ENCODE peak calls at places on chromosomes 7 and 10, in eight cellular contexts. X is psoas muscle; D is H1; N is CD8-positive, alpha-beta T cell; F is PC-9; U is SK-N-SH; Y is ovary; B is fibroblast of lung. R is an unnamed sample.

GRCh38 chr10:69043931-69044531 is 43.9 kb upstream of the SRGN start:
- DNase-seq in B (no peak), F (no peak), Y (no peak), D (no peak), X (no peak), N (no peak), U (no peak), R (no peak)

GRCh38 chr10:95462740-95463667 is 98.2 kb downstream of the SORBS1 start:
- DNase-seq in B (no peak), F (no peak), U (no peak), Y (no peak), D (no peak), X (no peak), N (no peak), R (no peak)

GRCh38 chr10:127888526-127889312 is 4.0 kb downstream of the CLRN3 start:
- DNase-seq in N (no peak), U (no peak), D (peak; percentile 29), Y (no peak), B (no peak), F (no peak), X (no peak), R (no peak)

GRCh38 chr10:132687893-132688579 is 97.9 kb downstream of the NKX6-2 start:
- DNase-seq in D (no peak), Y (peak; percentile 9), N (no peak), F (no peak), U (no peak), X (peak; percentile 27), B (no peak), R (no peak)

GRCh38 chr7:117004899-117005298 is 51.6 kb downstream of the ST7 start:
- DNase-seq in N (no peak), B (no peak), D (no peak), X (no peak), U (no peak), Y (no peak), F (no peak), R (peak; percentile 47)

GRCh38 chr10:116437076-116437692 is 9.5 kb downstream of the PNLIPRP3 start:
- DNase-seq in Y (no peak), X (no peak), N (no peak), U (no peak), D (no peak), F (no peak), B (no peak), R (no peak)

GRCh38 chr10:60224129-60224705 is 165.5 kb downstream of the ANK3 start:
- DNase-seq in N (no peak), X (no peak), Y (no peak), F (no peak), U (peak; percentile 56), B (no peak), D (no peak), R (no peak)

GRCh38 chr7:86949052-86949778 is 110.2 kb downstream of the ELAPOR2 start:
- DNase-seq in F (no peak), U (no peak), Y (no peak), X (no peak), N (no peak), B (no peak), D (no peak), R (no peak)

GRCh38 chr7:155318245-155318644 is 20.6 kb downstream of the INSIG1 start:
- DNase-seq in D (no peak), U (no peak), N (no peak), Y (no peak), F (no peak), X (no peak), B (no peak), R (no peak)

GRCh38 chr7:81623251-81623855 is 146.5 kb downstream of the HGF start:
- DNase-seq in X (no peak), B (no peak), F (no peak), D (no peak), N (no peak), U (no peak), Y (no peak), R (no peak)

GRCh38 chr7:5687936-5688673 is 93.4 kb downstream of the RNF216 start:
- DNase-seq in N (no peak), X (no peak), F (no peak), B (no peak), U (no peak), D (no peak), Y (peak; percentile 7), R (no peak)

GRCh38 chr7:115087437-115087836 is 165.5 kb downstream of the MDFIC start:
- DNase-seq in N (no peak), X (no peak), F (peak; percentile 51), D (no peak), B (peak; percentile 92), U (no peak), Y (no peak), R (peak; percentile 89)

GRCh38 chr7:94436018-94436604 is 41.4 kb downstream of the COL1A2 start:
- DNase-seq in Y (peak; percentile 76), F (peak; percentile 48), N (peak; percentile 51), B (peak; percentile 82), X (no peak), D (peak; percentile 66), U (peak; percentile 57), R (peak; percentile 95)

GRCh38 chr7:19305698-19306097 is 160.5 kb upstream of the FERD3L start:
- DNase-seq in D (no peak), Y (no peak), F (no peak), X (no peak), N (no peak), B (no peak), U (no peak), R (no peak)

GRCh38 chr10:50605280-50606270 is 18.2 kb downstream of the SGMS1 start:
- DNase-seq in X (no peak), F (peak; percentile 60), Y (peak; percentile 61), B (peak; percentile 95), U (no peak), D (no peak), N (no peak), R (peak; percentile 90)

GRCh38 chr10:96857613-96858012 is 25.5 kb downstream of the LCOR start:
- DNase-seq in X (no peak), U (no peak), N (no peak), F (no peak), Y (no peak), B (no peak), D (no peak), R (peak; percentile 33)

GRCh38 chr7:141268614-141269013 is 194.8 kb downstream of the TMEM178B start:
- DNase-seq in N (no peak), D (no peak), X (no peak), F (no peak), U (no peak), Y (no peak), B (no peak), R (no peak)

GRCh38 chr7:56479748-56480147 is 363.5 kb upstream of the NUPR2 start:
- DNase-seq in D (no peak), N (no peak), Y (no peak), X (no peak), B (no peak), U (no peak), F (no peak), R (no peak)
- H3K9me3 ChIP-seq in D (peaks cover 62% of the 10 kb centered on the region), N (peaks cover 4% of the 10 kb centered on the region), Y (peaks cover 16% of the 10 kb centered on the region), X (peaks cover 16% of the 10 kb centered on the region), B (no peaks in the 10 kb centered on the region), U (peaks cover 3% of the 10 kb centered on the region), F (peaks cover 5% of the 10 kb centered on the region), R (peaks cover 86% of the 10 kb centered on the region)

DNA sequence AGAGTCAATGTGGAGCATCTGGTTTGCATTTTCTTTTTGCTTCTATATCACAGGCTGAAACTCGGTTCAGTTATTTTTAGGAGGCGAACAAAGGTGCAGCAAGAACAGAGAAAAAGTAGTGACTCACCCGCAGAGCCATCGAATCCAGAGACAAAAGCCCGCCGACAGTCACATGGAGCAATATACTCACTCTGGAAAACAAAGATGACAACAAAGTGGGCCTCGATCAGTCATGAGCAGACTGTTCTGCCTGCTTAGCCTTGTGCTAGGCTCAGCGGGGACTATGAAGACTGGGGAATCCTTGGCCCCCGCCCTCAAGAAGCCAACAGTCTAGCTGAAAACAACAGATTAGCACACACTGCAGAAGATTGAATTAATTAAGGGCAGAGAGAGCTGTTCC is 30.4 kb downstream of the XPNPEP1 start:
- DNase-seq in D (no peak), Y (no peak), F (no peak), U (no peak), X (peak; percentile 59), B (no peak), N (no peak), R (peak; percentile 78)
- H3K4me1 ChIP-seq in D (peaks cover 8% of the 10 kb centered on the region), Y (peaks cover 22% of the 10 kb centered on the region), F (no peaks in the 10 kb centered on the region), U (peaks cover 18% of the 10 kb centered on the region), X (peaks cover 26% of the 10 kb centered on the region), B (peaks cover 18% of the 10 kb centered on the region), N (peaks cover 4% of the 10 kb centered on the region), R (peaks cover 83% of the 10 kb centered on the region)

GRCh38 chr10:1706256-1706655 is 31.1 kb downstream of the ADARB2 start:
- DNase-seq in X (no peak), Y (no peak), N (no peak), U (no peak), F (no peak), D (no peak), B (no peak), R (no peak)
- H3K9me3 ChIP-seq in X (no peaks in the 10 kb centered on the region), Y (no peaks in the 10 kb centered on the region), N (no peaks in the 10 kb centered on the region), U (no peaks in the 10 kb centered on the region), F (no peaks in the 10 kb centered on the region), D (peaks cover 18% of the 10 kb centered on the region), B (no peaks in the 10 kb centered on the region), R (peaks cover 8% of the 10 kb centered on the region)

GRCh38 chr10:14063531-14064317 is 267.0 kb downstream of the FRMD4A start:
- DNase-seq in X (peak; percentile 68), U (no peak), Y (no peak), D (no peak), N (no peak), F (no peak), B (peak; percentile 91), R (peak; percentile 93)
- H3K4me1 ChIP-seq in X (no peaks in the 10 kb centered on the region), U (no peaks in the 10 kb centered on the region), Y (no peaks in the 10 kb centered on the region), D (no peaks in the 10 kb centered on the region), N (no peaks in the 10 kb centered on the region), F (no peaks in the 10 kb centered on the region), B (no peaks in the 10 kb centered on the region), R (peaks cover 30% of the 10 kb centered on the region)

GRCh38 chr7:157841757-157842390 is 505.1 kb downstream of the DNAJB6 start:
- DNase-seq in U (no peak), N (no peak), D (no peak), B (no peak), F (no peak), Y (no peak), X (no peak), R (no peak)
- H3K9me3 ChIP-seq in U (peaks cover 8% of the 10 kb centered on the region), N (no peaks in the 10 kb centered on the region), D (peaks cover 5% of the 10 kb centered on the region), B (peaks cover 13% of the 10 kb centered on the region), F (no peaks in the 10 kb centered on the region), Y (no peaks in the 10 kb centered on the region), X (no peaks in the 10 kb centered on the region), R (no peaks in the 10 kb centered on the region)

GRCh38 chr10:82505009-82505408 is 630.0 kb downstream of the NRG3 start:
- DNase-seq in U (no peak), F (no peak), N (no peak), Y (no peak), X (no peak), B (no peak), D (no peak), R (no peak)

GRCh38 chr10:82506680-82507376 is 631.8 kb downstream of the NRG3 start:
- DNase-seq in U (no peak), B (no peak), D (no peak), F (no peak), N (no peak), X (no peak), Y (no peak), R (no peak)
- H3K4me1 ChIP-seq in U (no peaks in the 10 kb centered on the region), B (no peaks in the 10 kb centered on the region), D (no peaks in the 10 kb centered on the region), F (no peaks in the 10 kb centered on the region), N (no peaks in the 10 kb centered on the region), X (no peaks in the 10 kb centered on the region), Y (no peaks in the 10 kb centered on the region), R (no peaks in the 10 kb centered on the region)